ENCODE peak calls at places on chromosomes 3 and 15, in eight cellular contexts. I, N, E, Q, S, B, X and M are unnamed samples.

GRCh38 chr15:42549052-42549491 is 434 bp downstream of the HAUS2 start:
- DNase-seq in E (peak; percentile 31), X (peak; percentile 16), B (no peak), S (peak; percentile 30), I (no peak), Q (peak; percentile 51), N (no peak), M (no peak)

GRCh38 chr3:68972358-68972979 is 40.1 kb upstream of the TAFA4 start:
- DNase-seq in X (peak; percentile 17), E (peak; percentile 67), I (peak; percentile 22), N (no peak), Q (peak; percentile 8), S (peak; percentile 89), B (peak; percentile 59), M (no peak)

GRCh38 chr3:193134895-193135294 is 106.1 kb upstream of the PLAAT1 start:
- DNase-seq in Q (no peak), I (no peak), S (no peak), B (no peak), E (no peak), X (no peak), N (no peak), M (no peak)

GRCh38 chr15:101499863-101500713 is 10.6 kb upstream of the PCSK6 start:
- DNase-seq in I (peak; percentile 64), E (no peak), X (peak; percentile 68), Q (no peak), N (no peak), B (no peak), S (no peak), M (no peak)

GRCh38 chr3:108914774-108915641 is 38.7 kb downstream of the GUCA1C start:
- DNase-seq in E (peak; percentile 52), S (peak; percentile 72), N (no peak), Q (peak; percentile 30), X (peak; percentile 44), B (peak; percentile 59), I (no peak), M (no peak)

GRCh38 chr3:71083726-71084131 is 499.8 kb downstream of the FOXP1 start:
- DNase-seq in N (no peak), I (no peak), B (no peak), S (no peak), Q (no peak), E (no peak), X (no peak), M (no peak)

GRCh38 chr3:57545636-57546268 is 1.6 kb upstream of the DNAH12 start:
- DNase-seq in E (peak; percentile 67), I (peak; percentile 35), X (no peak), N (no peak), B (no peak), S (no peak), Q (no peak), M (no peak)

GRCh38 chr3:135125171-135125801 is 330.2 kb downstream of the EPHB1 start:
- DNase-seq in Q (no peak), B (no peak), X (no peak), N (no peak), E (peak; percentile 23), S (peak; percentile 83), I (no peak), M (no peak)

GRCh38 chr15:68224546-68225250 is 4.8 kb downstream of the CLN6 start:
- DNase-seq in S (no peak), I (no peak), N (peak; percentile 50), E (no peak), X (no peak), B (no peak), Q (no peak), M (no peak)

GRCh38 chr15:25710184-25710583 is 152.9 kb downstream of the ATP10A start:
- DNase-seq in I (no peak), B (peak; percentile 64), E (peak; percentile 63), N (peak; percentile 73), Q (peak; percentile 20), S (peak; percentile 71), X (peak; percentile 15), M (no peak)

GRCh38 chr15:88335074-88335473 is 78.5 kb upstream of the NTRK3 start:
- DNase-seq in E (no peak), Q (no peak), X (no peak), N (no peak), S (no peak), B (no peak), I (no peak), M (no peak)

GRCh38 chr3:70933105-70933810 is 620.8 kb upstream of the MDFIC2 start:
- DNase-seq in B (no peak), X (no peak), E (no peak), S (no peak), I (no peak), N (no peak), Q (no peak), M (no peak)

GRCh38 chr15:71973366-71973765 is 144.6 kb downstream of the MYO9A start:
- DNase-seq in I (no peak), X (no peak), S (no peak), E (no peak), Q (no peak), B (no peak), N (no peak), M (no peak)

GRCh38 chr15:71975816-71976150 is 142.2 kb downstream of the MYO9A start:
- DNase-seq in N (no peak), X (no peak), E (peak; percentile 40), S (no peak), B (no peak), I (no peak), Q (no peak), M (no peak)

GRCh38 chr15:71971905-71972304 is 146.0 kb downstream of the MYO9A start:
- DNase-seq in N (no peak), S (no peak), X (no peak), B (peak; percentile 44), Q (no peak), I (no peak), E (no peak), M (no peak)

GRCh38 chr15:71970435-71970834 is 147.5 kb downstream of the MYO9A start:
- DNase-seq in Q (no peak), S (no peak), X (no peak), I (no peak), E (no peak), N (no peak), B (no peak), M (no peak)

DNA sequence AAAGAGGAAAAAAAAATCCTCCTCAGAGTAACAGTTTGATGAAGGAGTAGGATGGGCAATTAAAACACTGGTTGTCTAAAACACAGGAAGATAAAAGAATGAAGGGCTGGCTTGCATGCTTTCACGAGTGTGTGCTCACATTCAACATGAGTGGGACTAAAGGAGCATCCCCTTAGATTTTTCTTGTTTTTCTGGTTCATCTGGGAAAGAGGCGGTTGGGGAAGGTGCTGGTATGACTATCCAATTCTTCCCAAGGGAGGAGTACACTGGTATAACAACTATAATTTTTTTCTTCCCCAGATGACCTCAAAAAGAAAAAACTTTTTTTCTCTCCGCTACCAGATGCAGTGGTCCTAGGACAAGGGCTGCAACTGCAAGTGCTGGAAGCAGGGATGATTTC is 143.7 kb downstream of the MYO9A start:
- DNase-seq in S (no peak), I (no peak), X (no peak), E (no peak), N (no peak), Q (no peak), B (no peak), M (no peak)
- TF ChIP-seq CTCF in S (no peak), I (no peak), X (no peak), E (no peak), N (no peak), Q (no peak), B (no peak), M (no peak)

GRCh38 chr3:13876451-13876850 is 3.4 kb downstream of the WNT7A start:
- DNase-seq in I (no peak), E (no peak), Q (no peak), B (no peak), N (peak; percentile 37), X (no peak), S (no peak), M (no peak)

GRCh38 chr3:13878711-13879101 is 1.2 kb downstream of the WNT7A start:
- DNase-seq in E (no peak), S (peak; percentile 26), B (no peak), X (no peak), N (no peak), Q (no peak), I (no peak), M (no peak)

GRCh38 chr3:13879946-13880810 is at the start of gene WNT7A:
- DNase-seq in X (no peak), N (peak; percentile 55), I (no peak), B (no peak), E (peak; percentile 27), Q (no peak), S (peak; percentile 74), M (no peak)

GRCh38 chr3:13879102-13879945 is 547 bp downstream of the WNT7A start:
- DNase-seq in X (no peak), S (peak; percentile 33), N (peak; percentile 65), B (no peak), E (no peak), I (no peak), Q (no peak), M (no peak)

DNA sequence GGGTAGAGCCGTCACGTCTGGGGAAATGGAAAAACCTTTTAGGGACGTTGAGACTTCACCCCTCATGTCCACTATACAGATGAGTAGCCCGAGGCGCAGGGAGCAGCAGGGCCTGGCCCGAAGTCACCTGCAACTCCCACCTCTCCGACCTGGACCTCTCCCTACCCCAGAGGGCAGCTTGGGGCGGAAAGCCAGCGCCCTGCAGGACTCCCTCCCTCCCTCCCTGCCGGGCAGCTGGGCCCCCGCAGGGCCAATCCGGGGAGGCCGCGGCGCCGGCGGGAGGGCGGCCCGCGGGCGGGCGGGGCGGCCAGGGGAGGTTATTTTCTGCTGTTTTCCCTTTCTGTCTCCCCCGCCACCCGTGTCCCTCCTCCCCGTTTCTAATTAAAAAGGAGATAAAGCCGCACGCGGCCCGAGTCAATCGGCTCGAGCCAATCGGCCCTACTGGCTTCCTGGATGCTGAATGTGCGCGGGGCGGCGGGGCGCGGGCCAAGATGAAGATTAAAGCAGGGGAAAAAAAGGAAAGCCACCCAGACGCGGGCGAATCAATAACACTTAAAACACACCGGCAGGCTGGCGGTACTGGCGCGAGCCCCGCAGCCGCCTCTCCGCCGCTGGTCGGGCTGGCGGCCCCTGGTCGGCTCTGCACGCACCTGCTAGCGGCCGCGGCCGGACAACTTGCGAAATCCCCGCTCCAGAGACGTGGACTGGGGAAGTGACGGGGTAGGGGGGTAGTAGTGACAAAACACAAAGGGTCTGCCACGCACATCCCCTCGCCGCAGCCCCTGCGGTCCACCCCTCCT is 1.8 kb downstream of the WNT7A start:
- DNase-seq in N (peak; percentile 54), Q (no peak), E (no peak), X (no peak), I (no peak), S (peak; percentile 42), B (no peak), M (no peak)
- H3K4me3 ChIP-seq in N (peak overlapping the region; percentile 14), Q (peak overlapping the region; percentile 20), E (peak overlapping the region; percentile 31), X (no peak overlapping the region), I (peak overlapping the region; percentile 12), S (peak overlapping the region; percentile 18), B (peak overlapping the region; percentile 19), M (peak overlapping the region; percentile 46)

GRCh38 chr3:147410518-147411234 is 1.5 kb downstream of the ZIC1 start:
- DNase-seq in I (no peak), X (no peak), S (no peak), Q (no peak), N (no peak), E (peak; percentile 23), B (no peak), M (no peak)
- H3K27me3 ChIP-seq in I (peaks cover 93% of the 10 kb centered on the region), X (peaks cover 100% of the 10 kb centered on the region), S (peaks cover 100% of the 10 kb centered on the region), Q (peaks cover 100% of the 10 kb centered on the region), N (peaks cover 20% of the 10 kb centered on the region), E (no peaks in the 10 kb centered on the region), B (no peaks in the 10 kb centered on the region), M (peaks cover 39% of the 10 kb centered on the region)

DNA sequence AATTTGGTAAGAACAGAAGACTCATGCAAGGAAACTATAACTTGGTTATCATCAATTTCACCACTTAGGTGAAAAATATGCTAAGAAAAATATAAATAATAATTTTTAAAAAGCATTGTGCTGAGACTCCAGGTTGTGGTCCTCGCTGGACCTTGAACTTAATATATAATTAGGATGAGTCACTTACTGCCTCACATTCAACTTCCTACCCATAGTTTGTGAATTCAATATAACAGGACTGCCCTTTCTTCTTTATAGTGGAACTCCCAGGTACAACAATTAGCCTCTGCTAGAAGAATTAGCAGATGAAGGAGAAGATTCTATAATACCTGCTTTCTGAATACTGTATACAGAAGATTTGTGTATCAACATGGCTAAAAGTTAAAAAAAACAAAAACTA is 149.1 kb upstream of the SPRED1 start:
- DNase-seq in I (no peak), S (no peak), N (no peak), E (no peak), X (no peak), Q (no peak), B (no peak), M (no peak)
- TF ChIP-seq CTCF in I (no peak), S (no peak), N (no peak), E (no peak), X (no peak), Q (no peak), B (no peak), M (no peak)